ENCODE peak calls at places on chromosomes 12 and 14, in ten cellular contexts. One of them, this sample, is unnamed.

GRCh38 chr14:69316449-69317391 is 56.8 kb downstream of the GALNT16 start:
- DNase-seq in uterus: peak
- DNase-seq in body of pancreas: peak
- DNase-seq in fibroblast of mammary gland: peak
- DNase-seq in left ventricle myocardium inferior: peak
- DNase-seq in endothelial cell: no peak
- DNase-seq in WTC11: peak
- DNase-seq in tibial nerve: peak
- DNase-seq in astrocyte: peak
- DNase-seq in lower leg skin: peak
- DNase-seq in this sample: no peak

GRCh38 chr14:100865682-100866591 is 37.6 kb downstream of the RTL1 start:
- DNase-seq in uterus: no peak
- DNase-seq in body of pancreas: no peak
- DNase-seq in fibroblast of mammary gland: no peak
- DNase-seq in left ventricle myocardium inferior: peak
- DNase-seq in endothelial cell: no peak
- DNase-seq in WTC11: no peak
- DNase-seq in tibial nerve: no peak
- DNase-seq in astrocyte: no peak
- DNase-seq in lower leg skin: no peak
- DNase-seq in this sample: no peak

GRCh38 chr12:39813776-39814175 is 194.2 kb upstream of the ABCD2 start:
- DNase-seq in uterus: no peak
- DNase-seq in body of pancreas: no peak
- DNase-seq in fibroblast of mammary gland: peak
- DNase-seq in left ventricle myocardium inferior: no peak
- DNase-seq in endothelial cell: no peak
- DNase-seq in WTC11: no peak
- DNase-seq in tibial nerve: no peak
- DNase-seq in astrocyte: no peak
- DNase-seq in lower leg skin: no peak
- DNase-seq in this sample: no peak

GRCh38 chr14:51616724-51617409 is 34.8 kb upstream of the FRMD6 start:
- DNase-seq in uterus: no peak
- DNase-seq in body of pancreas: peak
- DNase-seq in fibroblast of mammary gland: peak
- DNase-seq in left ventricle myocardium inferior: no peak
- DNase-seq in endothelial cell: no peak
- DNase-seq in WTC11: no peak
- DNase-seq in tibial nerve: no peak
- DNase-seq in astrocyte: peak
- DNase-seq in lower leg skin: peak
- DNase-seq in this sample: no peak

GRCh38 chr12:97142737-97143450 is 235.8 kb downstream of the NEDD1 start:
- DNase-seq in uterus: no peak
- DNase-seq in body of pancreas: no peak
- DNase-seq in fibroblast of mammary gland: no peak
- DNase-seq in left ventricle myocardium inferior: no peak
- DNase-seq in endothelial cell: peak
- DNase-seq in WTC11: no peak
- DNase-seq in tibial nerve: no peak
- DNase-seq in astrocyte: no peak
- DNase-seq in lower leg skin: no peak
- DNase-seq in this sample: no peak

GRCh38 chr12:65657635-65658034 is 166.6 kb upstream of the HMGA2 start:
- DNase-seq in uterus: no peak
- DNase-seq in body of pancreas: no peak
- DNase-seq in fibroblast of mammary gland: peak
- DNase-seq in left ventricle myocardium inferior: no peak
- DNase-seq in endothelial cell: no peak
- DNase-seq in WTC11: no peak
- DNase-seq in tibial nerve: no peak
- DNase-seq in astrocyte: peak
- DNase-seq in lower leg skin: no peak
- DNase-seq in this sample: no peak

GRCh38 chr12:48883305-48884171 is 17.9 kb upstream of the RND1 start:
- DNase-seq in uterus: no peak
- DNase-seq in body of pancreas: peak
- DNase-seq in fibroblast of mammary gland: no peak
- DNase-seq in left ventricle myocardium inferior: no peak
- DNase-seq in endothelial cell: no peak
- DNase-seq in WTC11: peak
- DNase-seq in tibial nerve: no peak
- DNase-seq in astrocyte: no peak
- DNase-seq in lower leg skin: no peak
- DNase-seq in this sample: no peak

GRCh38 chr12:116813271-116814041 is 67.8 kb downstream of the HRK start:
- DNase-seq in uterus: no peak
- DNase-seq in body of pancreas: no peak
- DNase-seq in fibroblast of mammary gland: no peak
- DNase-seq in left ventricle myocardium inferior: no peak
- DNase-seq in endothelial cell: no peak
- DNase-seq in WTC11: no peak
- DNase-seq in tibial nerve: no peak
- DNase-seq in astrocyte: peak
- DNase-seq in lower leg skin: no peak
- DNase-seq in this sample: no peak

GRCh38 chr14:94601961-94602391 is 10.2 kb upstream of the SERPINA3 start:
- DNase-seq in uterus: peak
- DNase-seq in body of pancreas: peak
- DNase-seq in fibroblast of mammary gland: peak
- DNase-seq in left ventricle myocardium inferior: peak
- DNase-seq in endothelial cell: no peak
- DNase-seq in WTC11: no peak
- DNase-seq in tibial nerve: peak
- DNase-seq in astrocyte: peak
- DNase-seq in lower leg skin: peak
- DNase-seq in this sample: no peak

DNA sequence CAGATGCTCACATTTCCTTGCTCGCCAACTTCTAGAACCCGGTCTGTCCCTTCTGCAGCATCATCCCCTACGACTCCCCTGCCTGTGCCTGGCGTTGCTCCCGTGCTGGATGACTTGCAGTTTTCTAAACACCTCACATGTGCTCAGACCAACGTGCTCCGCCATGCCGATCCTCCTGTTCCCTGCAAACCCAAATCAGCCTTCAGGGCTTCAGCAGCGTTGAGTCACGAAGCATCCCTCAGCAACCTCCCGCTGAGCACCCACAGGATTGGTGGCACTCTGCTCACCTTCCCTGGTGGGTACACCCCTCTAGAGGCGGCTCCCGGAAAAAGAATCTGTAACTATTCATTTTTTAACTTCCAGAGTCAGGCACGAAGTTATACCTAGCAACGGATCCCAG is 2.8 kb upstream of the PIWIL1 start:
- DNase-seq in uterus: no peak
- DNase-seq in body of pancreas: no peak
- DNase-seq in fibroblast of mammary gland: no peak
- DNase-seq in left ventricle myocardium inferior: no peak
- DNase-seq in endothelial cell: no peak
- DNase-seq in WTC11: no peak
- DNase-seq in tibial nerve: no peak
- DNase-seq in astrocyte: no peak
- DNase-seq in lower leg skin: no peak
- DNase-seq in this sample: no peak
- TF ChIP-seq CTCF in uterus: no peak
- TF ChIP-seq CTCF in body of pancreas: no peak
- TF ChIP-seq CTCF in fibroblast of mammary gland: no peak
- TF ChIP-seq CTCF in left ventricle myocardium inferior: no peak
- TF ChIP-seq CTCF in endothelial cell: no peak
- TF ChIP-seq CTCF in WTC11: no peak
- TF ChIP-seq CTCF in tibial nerve: no peak
- TF ChIP-seq CTCF in astrocyte: no peak
- TF ChIP-seq CTCF in lower leg skin: no peak
- TF ChIP-seq CTCF in this sample: no peak

GRCh38 chr14:71013551-71014192 is 106.4 kb downstream of the PCNX1 start:
- DNase-seq in uterus: no peak
- DNase-seq in body of pancreas: no peak
- DNase-seq in fibroblast of mammary gland: no peak
- DNase-seq in left ventricle myocardium inferior: no peak
- DNase-seq in endothelial cell: no peak
- DNase-seq in WTC11: no peak
- DNase-seq in tibial nerve: no peak
- DNase-seq in astrocyte: no peak
- DNase-seq in lower leg skin: no peak
- DNase-seq in this sample: no peak

GRCh38 chr14:71011479-71011878 is 104.2 kb downstream of the PCNX1 start:
- DNase-seq in uterus: no peak
- DNase-seq in body of pancreas: no peak
- DNase-seq in fibroblast of mammary gland: no peak
- DNase-seq in left ventricle myocardium inferior: no peak
- DNase-seq in endothelial cell: no peak
- DNase-seq in WTC11: no peak
- DNase-seq in tibial nerve: no peak
- DNase-seq in astrocyte: no peak
- DNase-seq in lower leg skin: no peak
- DNase-seq in this sample: no peak

GRCh38 chr14:71012888-71013287 is 105.6 kb downstream of the PCNX1 start:
- DNase-seq in uterus: no peak
- DNase-seq in body of pancreas: no peak
- DNase-seq in fibroblast of mammary gland: no peak
- DNase-seq in left ventricle myocardium inferior: no peak
- DNase-seq in endothelial cell: no peak
- DNase-seq in WTC11: no peak
- DNase-seq in tibial nerve: no peak
- DNase-seq in astrocyte: no peak
- DNase-seq in lower leg skin: no peak
- DNase-seq in this sample: no peak
- TF ChIP-seq CTCF in uterus: no peak
- TF ChIP-seq CTCF in body of pancreas: no peak
- TF ChIP-seq CTCF in fibroblast of mammary gland: no peak
- TF ChIP-seq CTCF in left ventricle myocardium inferior: no peak
- TF ChIP-seq CTCF in endothelial cell: no peak
- TF ChIP-seq CTCF in WTC11: no peak
- TF ChIP-seq CTCF in tibial nerve: no peak
- TF ChIP-seq CTCF in astrocyte: no peak
- TF ChIP-seq CTCF in lower leg skin: no peak
- TF ChIP-seq CTCF in this sample: no peak

DNA sequence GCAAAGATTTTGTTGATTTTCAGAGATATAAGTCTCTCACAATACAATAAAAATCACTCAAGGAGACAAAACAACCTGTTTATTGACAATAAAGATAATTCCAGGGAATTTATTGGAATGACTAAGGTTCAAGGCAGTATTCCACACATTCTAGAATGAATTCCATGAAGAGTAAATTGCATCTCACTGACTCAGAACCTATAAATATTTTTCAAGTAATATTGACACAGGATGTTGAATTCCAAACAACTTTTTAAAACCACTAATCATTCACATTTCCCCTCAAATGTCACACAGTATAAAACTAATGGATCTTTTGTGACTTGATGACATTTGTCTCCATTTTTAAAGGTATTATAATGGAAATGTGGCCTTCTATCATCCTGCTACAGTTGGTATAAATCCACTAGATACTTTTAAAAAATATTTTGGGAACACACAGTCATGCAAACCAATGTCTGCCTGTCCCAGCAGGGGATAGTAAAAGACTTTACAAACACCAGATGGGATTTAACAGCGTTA is 42.1 kb upstream of the LGR5 start:
- DNase-seq in uterus: no peak
- DNase-seq in body of pancreas: no peak
- DNase-seq in fibroblast of mammary gland: peak
- DNase-seq in left ventricle myocardium inferior: no peak
- DNase-seq in endothelial cell: no peak
- DNase-seq in WTC11: no peak
- DNase-seq in tibial nerve: no peak
- DNase-seq in astrocyte: peak
- DNase-seq in lower leg skin: no peak
- DNase-seq in this sample: no peak
- TF ChIP-seq CTCF in uterus: no peak
- TF ChIP-seq CTCF in body of pancreas: no peak
- TF ChIP-seq CTCF in fibroblast of mammary gland: no peak
- TF ChIP-seq CTCF in left ventricle myocardium inferior: no peak
- TF ChIP-seq CTCF in endothelial cell: no peak
- TF ChIP-seq CTCF in WTC11: no peak
- TF ChIP-seq CTCF in tibial nerve: no peak
- TF ChIP-seq CTCF in astrocyte: no peak
- TF ChIP-seq CTCF in lower leg skin: no peak
- TF ChIP-seq CTCF in this sample: no peak

DNA sequence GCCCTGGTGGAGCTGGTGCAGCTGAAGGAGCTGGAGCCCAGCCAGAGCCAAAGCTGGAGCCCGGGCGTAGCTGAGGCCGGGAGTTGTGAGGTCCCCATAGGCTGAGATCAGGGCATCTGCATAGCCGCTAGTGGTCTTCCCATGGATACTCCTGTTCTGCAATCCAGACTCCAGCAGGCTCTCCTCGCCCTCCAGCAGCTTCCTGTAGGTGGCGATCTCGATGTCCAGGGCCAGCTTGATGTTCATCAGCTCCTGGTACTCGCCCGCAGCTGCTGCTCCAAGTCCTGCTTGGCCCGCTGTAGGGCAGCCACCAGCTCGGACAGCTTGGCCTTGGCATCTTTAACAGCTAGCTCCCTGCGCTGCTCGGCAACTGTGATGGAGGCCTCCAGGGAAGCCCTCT is 966.1 kb downstream of the FSCB start:
- DNase-seq in uterus: no peak
- DNase-seq in body of pancreas: no peak
- DNase-seq in fibroblast of mammary gland: no peak
- DNase-seq in left ventricle myocardium inferior: no peak
- DNase-seq in endothelial cell: peak
- DNase-seq in WTC11: peak
- DNase-seq in tibial nerve: no peak
- DNase-seq in astrocyte: no peak
- DNase-seq in lower leg skin: no peak
- DNase-seq in this sample: no peak
- TF ChIP-seq CTCF in uterus: no peak
- TF ChIP-seq CTCF in body of pancreas: no peak
- TF ChIP-seq CTCF in fibroblast of mammary gland: no peak
- TF ChIP-seq CTCF in left ventricle myocardium inferior: no peak
- TF ChIP-seq CTCF in endothelial cell: no peak
- TF ChIP-seq CTCF in WTC11: peak
- TF ChIP-seq CTCF in tibial nerve: no peak
- TF ChIP-seq CTCF in astrocyte: no peak
- TF ChIP-seq CTCF in lower leg skin: no peak
- TF ChIP-seq CTCF in this sample: no peak

This sample was measured in natural killer cell.